ENCODE peak calls at places on chromosomes 7 and 10, in ten cellular contexts. I, W, V, L, B, C, E, X, A and H are unnamed samples.
A peak's percentile ranks its signal among the peaks of the same experiment; 100 is the strongest.

GRCh38 chr7:14973712-14974428 is 71.3 kb upstream of the DGKB start:
- DNase-seq in I (no peak), W (no peak), V (no peak), L (peak; percentile 40), B (no peak), C (no peak), E (no peak), X (no peak), A (no peak), H (no peak)

GRCh38 chr7:121755818-121756501 is 117.0 kb upstream of the PTPRZ1 start:
- DNase-seq in I (no peak), W (no peak), V (no peak), L (no peak), B (peak; percentile 4), C (peak; percentile 6), E (no peak), X (no peak), A (no peak), H (no peak)

GRCh38 chr7:73937014-73937413 is 76.1 kb downstream of the TMEM270 start:
- DNase-seq in I (no peak), W (peak; percentile 21), V (no peak), L (no peak), B (no peak), C (no peak), E (no peak), X (no peak), A (no peak), H (no peak)

GRCh38 chr10:110576220-110576619 is 8.7 kb downstream of the SMC3 start:
- DNase-seq in I (no peak), W (peak; percentile 85), V (no peak), L (no peak), B (no peak), C (no peak), E (no peak), X (no peak), A (no peak), H (no peak)

GRCh38 chr10:71675295-71675970 is 44.1 kb downstream of the C10orf105 start:
- DNase-seq in I (no peak), W (no peak), V (no peak), L (no peak), B (no peak), C (no peak), E (no peak), X (no peak), A (no peak), H (no peak)

GRCh38 chr7:80478683-80479082 is 33.2 kb downstream of the GNAT3 start:
- DNase-seq in I (no peak), W (peak; percentile 76), V (no peak), L (no peak), B (peak; percentile 23), C (no peak), E (no peak), X (no peak), A (no peak), H (no peak)

GRCh38 chr10:31759124-31759798 is 169.4 kb downstream of the ARHGAP12 start:
- DNase-seq in I (peak; percentile 19), W (no peak), V (peak; percentile 64), L (peak; percentile 46), B (no peak), C (peak; percentile 24), E (peak; percentile 32), X (no peak), A (peak; percentile 22), H (peak; percentile 90)

GRCh38 chr7:103065666-103066065 is 8.9 kb downstream of the FBXL13 start:
- DNase-seq in I (peak; percentile 74), W (peak; percentile 30), V (no peak), L (peak; percentile 58), B (peak; percentile 80), C (no peak), E (peak; percentile 41), X (no peak), A (peak; percentile 86), H (peak; percentile 51)

GRCh38 chr10:98030093-98030821 is at the start of gene CRTAC1:
- DNase-seq in I (peak; percentile 70), W (no peak), V (peak; percentile 86), L (no peak), B (peak; percentile 79), C (peak; percentile 64), E (peak; percentile 69), X (no peak), A (peak; percentile 78), H (no peak)

GRCh38 chr7:102061981-102062390 is 224.7 kb upstream of the SH2B2 start:
- DNase-seq in I (no peak), W (peak; percentile 46), V (peak; percentile 68), L (peak; percentile 88), B (no peak), C (no peak), E (no peak), X (no peak), A (peak; percentile 38), H (peak; percentile 64)

GRCh38 chr10:27372095-27372494 is 131.5 kb upstream of the ACBD5 start:
- DNase-seq in I (no peak), W (no peak), V (no peak), L (no peak), B (no peak), C (no peak), E (no peak), X (no peak), A (no peak), H (no peak)

GRCh38 chr10:27368706-27369105 is 128.1 kb upstream of the ACBD5 start:
- DNase-seq in I (no peak), W (no peak), V (no peak), L (no peak), B (no peak), C (no peak), E (no peak), X (no peak), A (no peak), H (no peak)

GRCh38 chr10:27373566-27374160 is 130.4 kb upstream of the RAB18 start:
- DNase-seq in I (no peak), W (no peak), V (no peak), L (no peak), B (no peak), C (no peak), E (no peak), X (no peak), A (no peak), H (no peak)

GRCh38 chr10:27366769-27367168 is 126.2 kb upstream of the ACBD5 start:
- DNase-seq in I (no peak), W (no peak), V (no peak), L (no peak), B (no peak), C (no peak), E (no peak), X (no peak), A (no peak), H (no peak)

GRCh38 chr10:27369832-27370231 is 129.2 kb upstream of the ACBD5 start:
- DNase-seq in I (no peak), W (no peak), V (no peak), L (no peak), B (peak; percentile 12), C (no peak), E (no peak), X (no peak), A (no peak), H (no peak)
- TF ChIP-seq CTCF in I (peak; percentile 62), W (peak; percentile 29), V (no peak), L (no peak), B (peak; percentile 49), C (no peak), E (peak; percentile 62), X (peak; percentile 36), A (no peak), H (peak; percentile 15)

DNA sequence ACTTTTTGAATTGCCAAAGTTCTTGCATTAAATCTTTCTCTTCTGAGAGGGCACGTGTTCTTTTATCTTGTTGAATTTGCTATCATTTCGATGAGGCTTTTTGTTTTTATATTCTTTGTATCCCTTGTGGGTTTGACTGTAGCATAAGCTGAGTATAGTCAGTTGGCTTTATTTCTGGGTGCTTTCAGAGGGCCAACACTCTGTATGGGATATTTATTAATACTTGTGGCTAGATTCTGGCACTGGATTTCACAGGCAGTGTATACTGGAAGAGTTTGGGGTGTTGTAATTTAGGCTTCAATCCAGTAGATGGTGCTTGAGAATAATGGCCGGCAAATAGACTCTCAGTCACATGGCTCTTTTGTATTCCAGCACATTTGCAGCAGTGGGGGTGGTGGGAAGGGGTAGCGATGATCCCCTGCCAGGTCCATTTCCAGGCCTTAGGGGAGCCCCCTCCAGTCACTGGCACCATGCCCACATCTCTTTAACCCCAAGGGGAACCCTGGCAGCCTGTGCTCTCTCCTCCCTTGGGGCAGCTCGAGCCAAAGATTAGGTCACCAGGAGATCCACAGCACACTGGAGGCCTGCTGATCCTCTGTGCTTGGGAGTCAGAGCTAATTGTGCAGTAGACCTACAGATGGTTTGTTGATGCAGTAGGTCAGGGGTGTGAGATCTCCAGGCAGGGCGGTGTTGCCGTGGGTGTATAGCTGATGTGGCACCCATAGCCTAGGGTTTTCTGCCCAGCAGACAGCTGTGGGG is 81.7 kb downstream of the PTPN20 start:
- DNase-seq in I (no peak), W (peak; percentile 50), V (peak; percentile 45), L (peak; percentile 17), B (peak; percentile 55), C (no peak), E (no peak), X (peak; percentile 5), A (peak; percentile 74), H (no peak)
- TF ChIP-seq CTCF in I (peak; percentile 39), W (peak; percentile 54), V (peak; percentile 24), L (peak; percentile 20), B (peak; percentile 56), C (no peak), E (peak; percentile 49), X (peak; percentile 73), A (peak; percentile 69), H (peak; percentile 17)

GRCh38 chr10:58177362-58177947 is 90.2 kb downstream of the IPMK start:
- DNase-seq in I (no peak), W (peak; percentile 47), V (no peak), L (no peak), B (peak; percentile 46), C (no peak), E (no peak), X (no peak), A (no peak), H (no peak)
- TF ChIP-seq CTCF in I (peak; percentile 89), W (peak; percentile 74), V (peak; percentile 70), L (peak; percentile 34), B (peak; percentile 65), C (peak; percentile 54), E (peak; percentile 82), X (peak; percentile 69), A (peak; percentile 53), H (peak; percentile 70)

GRCh38 chr7:117389871-117390270 is 37.4 kb downstream of the ASZ1 start:
- DNase-seq in I (no peak), W (no peak), V (no peak), L (no peak), B (no peak), C (no peak), E (no peak), X (no peak), A (no peak), H (no peak)

GRCh38 chr7:117385340-117386124 is 41.8 kb downstream of the ASZ1 start:
- DNase-seq in I (no peak), W (peak; percentile 53), V (no peak), L (peak; percentile 48), B (peak; percentile 52), C (no peak), E (no peak), X (peak; percentile 24), A (no peak), H (no peak)

GRCh38 chr7:117383826-117384225 is 43.5 kb downstream of the ASZ1 start:
- DNase-seq in I (no peak), W (no peak), V (no peak), L (no peak), B (no peak), C (no peak), E (no peak), X (no peak), A (no peak), H (no peak)

GRCh38 chr7:117384693-117385092 is 42.6 kb downstream of the ASZ1 start:
- DNase-seq in I (no peak), W (no peak), V (no peak), L (no peak), B (no peak), C (no peak), E (no peak), X (no peak), A (no peak), H (no peak)

GRCh38 chr7:117386125-117386709 is 41.1 kb downstream of the ASZ1 start:
- DNase-seq in I (no peak), W (peak; percentile 74), V (no peak), L (no peak), B (no peak), C (no peak), E (no peak), X (no peak), A (no peak), H (no peak)
- TF ChIP-seq CTCF in I (no peak), W (no peak), V (no peak), L (no peak), B (no peak), C (no peak), E (peak; percentile 35), X (peak; percentile 39), A (no peak), H (no peak)